ENCODE peak calls at places on chromosomes 7 and 10, in eight cellular contexts. G is vagina, B is HCT116, Y is breast epithelium, M is H1, A is erythroblast, E is testis, O is spleen. T is an unnamed sample.

GRCh38 chr7:16594061-16594460 is 51.5 kb downstream of the ANKMY2 start:
- DNase-seq in G (no peak), B (no peak), Y (no peak), M (no peak), A (no peak), E (no peak), O (no peak), T (no peak)

GRCh38 chr10:5552376-5553321 is 27.9 kb downstream of the CALML3 start:
- DNase-seq in G (no peak), B (no peak), Y (no peak), M (no peak), A (no peak), E (no peak), O (peak), T (no peak)

GRCh38 chr10:44316187-44316921 is 68.5 kb downstream of the CXCL12 start:
- DNase-seq in G (peak), B (peak), Y (no peak), M (peak), A (peak), E (peak), O (no peak), T (no peak)

GRCh38 chr10:110141747-110142625 is 65.4 kb upstream of the MXI1 start:
- DNase-seq in G (no peak), B (no peak), Y (no peak), M (no peak), A (no peak), E (peak), O (no peak), T (peak)

GRCh38 chr10:70840836-70841235 is 25.1 kb downstream of the SGPL1 start:
- DNase-seq in G (no peak), B (no peak), Y (no peak), M (no peak), A (no peak), E (no peak), O (no peak), T (no peak)

GRCh38 chr10:80784695-80785094 is 247.0 kb downstream of the SH2D4B start:
- DNase-seq in G (no peak), B (no peak), Y (no peak), M (no peak), A (no peak), E (no peak), O (no peak), T (no peak)

GRCh38 chr10:18144928-18145327 is 4.7 kb downstream of the CACNB2 start:
- DNase-seq in G (no peak), B (no peak), Y (no peak), M (no peak), A (no peak), E (no peak), O (no peak), T (peak)

GRCh38 chr7:105496501-105496900 is 25.6 kb downstream of the PUS7 start:
- DNase-seq in G (no peak), B (no peak), Y (no peak), M (no peak), A (no peak), E (no peak), O (no peak), T (no peak)

GRCh38 chr7:141640239-141640840 is 61.6 kb downstream of the DENND11 start:
- DNase-seq in G (no peak), B (no peak), Y (no peak), M (no peak), A (no peak), E (no peak), O (no peak), T (no peak)

GRCh38 chr7:4818000-4818794 is 42.8 kb downstream of the AP5Z1 start:
- DNase-seq in G (no peak), B (no peak), Y (no peak), M (no peak), A (no peak), E (no peak), O (peak), T (no peak)

GRCh38 chr10:106643521-106643920 is 521.0 kb downstream of the SORCS1 start:
- DNase-seq in G (no peak), B (no peak), Y (no peak), M (no peak), A (no peak), E (no peak), O (no peak), T (no peak)

GRCh38 chr7:24102988-24103387 is 181.0 kb upstream of the NPY start:
- DNase-seq in G (no peak), B (no peak), Y (no peak), M (no peak), A (no peak), E (no peak), O (no peak), T (no peak)

GRCh38 chr10:70763567-70763966 is 21.6 kb downstream of the TBATA start:
- DNase-seq in G (no peak), B (no peak), Y (no peak), M (no peak), A (no peak), E (no peak), O (peak), T (no peak)

GRCh38 chr10:72009430-72010081 is 45.4 kb downstream of the CHST3 start:
- DNase-seq in G (peak), B (no peak), Y (peak), M (no peak), A (no peak), E (peak), O (peak), T (peak)

GRCh38 chr7:120677535-120677934 is 180.4 kb downstream of the TSPAN12 start:
- DNase-seq in G (no peak), B (no peak), Y (no peak), M (no peak), A (no peak), E (no peak), O (no peak), T (no peak)

GRCh38 chr10:90288403-90288933 is 569.4 kb downstream of the HTR7 start:
- DNase-seq in G (no peak), B (peak), Y (no peak), M (no peak), A (no peak), E (no peak), O (no peak), T (peak)

GRCh38 chr10:79003183-79004100 is 65.3 kb upstream of the ZMIZ1 start:
- DNase-seq in G (no peak), B (no peak), Y (no peak), M (no peak), A (peak), E (peak), O (no peak), T (peak)

GRCh38 chr10:126227762-126228134 is 160.5 kb downstream of the ADAM12 start:
- DNase-seq in G (no peak), B (no peak), Y (no peak), M (no peak), A (no peak), E (no peak), O (no peak), T (no peak)

GRCh38 chr10:45386657-45387056 is 12.6 kb downstream of the ALOX5 start:
- DNase-seq in G (no peak), B (no peak), Y (no peak), M (no peak), A (no peak), E (no peak), O (no peak), T (no peak)

GRCh38 chr7:832292-832967 is at the start of gene SUN1:
- DNase-seq in G (no peak), B (peak), Y (peak), M (no peak), A (no peak), E (no peak), O (peak), T (peak)

GRCh38 chr10:58157076-58157766 is 110.5 kb downstream of the IPMK start:
- DNase-seq in G (no peak), B (no peak), Y (no peak), M (no peak), A (no peak), E (no peak), O (no peak), T (no peak)

GRCh38 chr7:138663741-138664710 is 37.1 kb downstream of the SVOPL start:
- DNase-seq in G (no peak), B (no peak), Y (no peak), M (no peak), A (peak), E (no peak), O (no peak), T (no peak)

GRCh38 chr10:22986771-22987542 is 59.1 kb downstream of the ARMC3 start:
- DNase-seq in G (no peak), B (peak), Y (no peak), M (no peak), A (peak), E (no peak), O (no peak), T (no peak)

GRCh38 chr10:15764867-15765454 is 45.2 kb upstream of the ITGA8 start:
- DNase-seq in G (no peak), B (no peak), Y (no peak), M (no peak), A (no peak), E (no peak), O (no peak), T (no peak)

GRCh38 chr7:1144269-1144771 is 15.7 kb downstream of the ZFAND2A start:
- DNase-seq in G (no peak), B (no peak), Y (no peak), M (no peak), A (no peak), E (peak), O (peak), T (peak)

GRCh38 chr7:84532196-84532595 is 337.6 kb upstream of the SEMA3A start:
- DNase-seq in G (no peak), B (no peak), Y (no peak), M (no peak), A (no peak), E (no peak), O (no peak), T (no peak)

GRCh38 chr7:93757421-93757820 is 133.1 kb downstream of the TFPI2 start:
- DNase-seq in G (no peak), B (no peak), Y (no peak), M (no peak), A (no peak), E (no peak), O (no peak), T (no peak)

GRCh38 chr10:69458426-69459100 is 7.3 kb downstream of the TSPAN15 start:
- DNase-seq in G (no peak), B (peak), Y (no peak), M (no peak), A (no peak), E (peak), O (peak), T (peak)

GRCh38 chr7:132424821-132425739 is 151.2 kb downstream of the PLXNA4 start:
- DNase-seq in G (no peak), B (no peak), Y (no peak), M (peak), A (no peak), E (no peak), O (peak), T (no peak)

GRCh38 chr10:132549416-132549815 is 11.8 kb downstream of the INPP5A start:
- DNase-seq in G (no peak), B (no peak), Y (no peak), M (no peak), A (no peak), E (no peak), O (peak), T (no peak)

GRCh38 chr10:44417761-44418160 is 32.9 kb upstream of the CXCL12 start:
- DNase-seq in G (no peak), B (no peak), Y (no peak), M (no peak), A (no peak), E (no peak), O (peak), T (no peak)

GRCh38 chr10:14588084-14588937 is 186.4 kb downstream of the FAM107B start:
- DNase-seq in G (no peak), B (no peak), Y (no peak), M (no peak), A (no peak), E (no peak), O (no peak), T (peak)

GRCh38 chr10:48249763-48250351 is 24.6 kb downstream of the FRMPD2 start:
- DNase-seq in G (no peak), B (no peak), Y (no peak), M (no peak), A (no peak), E (no peak), O (no peak), T (no peak)

GRCh38 chr10:77501152-77501845 is 136.3 kb downstream of the KCNMA1 start:
- DNase-seq in G (no peak), B (peak), Y (no peak), M (no peak), A (no peak), E (no peak), O (no peak), T (peak)

GRCh38 chr7:148693651-148694050 is 5.1 kb upstream of the CUL1 start:
- DNase-seq in G (no peak), B (no peak), Y (no peak), M (no peak), A (no peak), E (no peak), O (no peak), T (no peak)

GRCh38 chr10:4736183-4736582 is 89.8 kb upstream of the AKR1E2 start:
- DNase-seq in G (no peak), B (no peak), Y (no peak), M (no peak), A (no peak), E (no peak), O (no peak), T (no peak)

DNA sequence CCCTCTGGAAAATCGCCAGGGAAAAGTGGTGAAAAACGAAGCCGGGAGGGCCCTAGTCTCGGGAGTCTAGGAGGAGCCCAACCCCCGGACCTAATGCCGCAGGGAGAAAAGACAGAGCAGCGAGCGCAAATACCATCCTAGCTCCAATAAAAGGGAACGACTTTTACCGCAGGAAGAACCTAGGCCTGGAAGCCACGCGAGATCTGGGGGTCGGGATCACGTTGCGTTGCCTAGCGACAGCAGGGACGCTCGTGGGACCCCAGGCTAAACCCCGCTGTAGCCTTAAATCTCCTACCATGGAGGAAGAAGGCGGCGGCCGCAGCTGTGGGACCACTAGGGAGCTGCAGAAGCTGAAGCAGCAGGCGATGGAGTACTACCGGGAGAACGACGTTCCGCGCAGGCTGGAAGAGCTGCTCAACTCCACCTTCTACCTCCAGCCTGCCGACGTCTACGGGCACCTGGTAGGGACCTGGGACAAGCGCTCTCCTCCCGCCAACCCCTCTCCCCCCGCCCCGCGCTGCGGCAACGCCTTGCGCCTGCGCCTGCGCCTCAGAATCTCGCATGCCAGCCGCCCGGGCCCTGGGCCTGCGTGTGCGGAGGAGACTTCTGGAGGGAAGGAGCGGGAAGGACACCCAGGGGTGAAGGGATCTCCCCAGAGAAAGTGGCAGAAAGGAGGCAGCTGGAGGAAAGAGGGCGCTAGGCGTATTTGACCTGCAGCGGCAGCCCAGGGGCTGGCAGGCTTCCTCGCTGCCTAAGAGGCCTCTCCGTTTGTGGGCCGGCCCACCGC is at the start of gene ENO4:
- DNase-seq in G (peak), B (peak), Y (peak), M (peak), A (no peak), E (peak), O (peak), T (peak)
- TF ChIP-seq POLR2A in G (no peak), B (peak), Y (no peak), M (no peak), A (no peak), E (no peak), O (no peak), T (no peak)

GRCh38 chr7:116876664-116877442 is 14.5 kb downstream of the CAPZA2 start:
- DNase-seq in G (no peak), B (no peak), Y (no peak), M (no peak), A (peak), E (peak), O (no peak), T (peak)
- TF ChIP-seq POLR2A in G (no peak), B (no peak), Y (no peak), M (no peak), A (peak), E (no peak), O (no peak), T (peak)

DNA sequence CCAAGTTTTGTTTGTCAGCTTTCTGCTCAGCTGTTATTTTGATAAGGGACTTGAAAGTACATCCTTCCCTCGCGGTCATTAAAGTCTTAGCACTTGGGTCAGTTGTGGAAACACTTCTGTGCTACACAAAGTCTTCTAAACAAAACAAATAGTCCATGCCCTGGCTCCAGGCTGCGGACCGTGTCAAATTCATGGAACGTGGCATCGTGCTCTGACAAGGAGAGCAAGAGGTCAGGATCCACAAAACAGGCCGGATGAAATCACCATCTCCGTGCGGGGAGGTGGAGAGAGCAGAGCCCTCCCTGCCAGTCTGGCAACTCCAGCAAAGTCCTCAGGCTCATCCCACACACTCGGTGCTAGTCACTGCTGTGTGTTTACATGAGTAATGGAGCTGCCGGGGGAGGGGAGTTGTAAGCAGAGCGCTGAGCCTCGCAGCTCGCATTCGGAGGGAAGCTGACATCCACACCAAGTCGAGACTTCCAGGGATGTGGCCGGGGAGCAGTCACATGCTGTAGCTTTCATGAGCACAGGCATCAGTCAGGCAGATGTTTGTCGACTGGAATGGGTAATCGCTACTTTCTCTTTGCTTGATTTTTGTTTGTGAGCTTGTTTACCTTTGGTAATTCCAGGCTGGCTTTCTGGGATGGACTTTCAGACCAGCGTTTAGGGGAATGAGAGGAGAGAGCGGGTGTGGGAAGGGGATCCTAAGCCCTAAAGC is 147.6 kb downstream of the ARID5B start:
- DNase-seq in G (peak), B (no peak), Y (peak), M (peak), A (no peak), E (peak), O (peak), T (peak)
- TF ChIP-seq POLR2A in G (no peak), B (no peak), Y (peak), M (no peak), A (no peak), E (peak), O (peak), T (peak)

GRCh38 chr10:122112625-122113160 is 123.7 kb downstream of the TACC2 start:
- DNase-seq in G (peak), B (peak), Y (peak), M (peak), A (peak), E (peak), O (peak), T (peak)

GRCh38 chr10:122112021-122112616 is 123.2 kb downstream of the TACC2 start:
- DNase-seq in G (no peak), B (peak), Y (no peak), M (no peak), A (no peak), E (peak), O (no peak), T (no peak)

GRCh38 chr10:122114156-122114747 is 125.3 kb downstream of the TACC2 start:
- DNase-seq in G (no peak), B (no peak), Y (no peak), M (no peak), A (no peak), E (no peak), O (no peak), T (peak)

GRCh38 chr10:122115874-122116273 is 126.9 kb downstream of the TACC2 start:
- DNase-seq in G (no peak), B (no peak), Y (no peak), M (no peak), A (no peak), E (no peak), O (no peak), T (no peak)

DNA sequence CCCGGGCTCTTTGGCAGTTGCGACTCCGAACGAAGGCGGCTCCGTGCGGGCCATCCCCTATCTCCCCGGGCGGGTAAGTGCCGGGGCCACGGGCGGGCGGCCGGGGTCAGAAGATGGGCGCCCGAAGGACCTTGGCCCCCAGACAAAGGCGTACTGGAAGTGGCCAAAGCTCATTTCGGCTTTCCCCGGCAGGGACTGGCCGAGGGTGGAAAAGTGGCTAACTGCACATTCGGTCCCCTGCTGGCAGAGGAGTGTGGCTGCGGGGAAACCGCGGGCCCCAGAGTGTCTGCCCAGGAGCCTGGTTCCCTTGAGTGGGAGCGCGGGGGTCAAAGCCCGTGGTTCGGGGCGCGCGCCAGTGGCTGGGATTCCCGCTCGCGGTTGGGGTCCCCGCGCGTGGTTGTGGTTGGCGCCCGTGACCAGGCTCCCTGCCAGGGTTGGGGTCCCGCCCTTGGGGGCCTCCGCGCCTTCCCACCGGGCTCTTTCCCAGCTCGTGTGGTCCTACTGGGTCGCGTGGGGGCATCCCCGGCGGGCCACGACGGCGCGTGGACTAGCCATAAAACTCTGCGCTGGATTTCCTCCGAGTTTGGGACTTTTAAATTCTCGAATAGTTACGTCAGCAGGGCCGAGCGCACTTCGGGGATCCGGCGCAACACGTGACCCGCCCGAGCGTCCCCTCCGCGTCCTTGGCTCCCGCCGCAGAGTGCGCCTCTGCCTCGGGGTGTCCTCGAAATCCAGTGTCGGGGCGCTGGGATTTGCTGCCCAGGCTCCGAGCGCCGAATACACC is 124.4 kb downstream of the TACC2 start:
- DNase-seq in G (no peak), B (peak), Y (peak), M (no peak), A (peak), E (peak), O (peak), T (peak)
- TF ChIP-seq POLR2A in G (no peak), B (peak), Y (peak), M (peak), A (no peak), E (peak), O (no peak), T (peak)